ENCODE peak calls at places on chromosomes 2 and 18, in five cellular contexts. R is AG04449, M is H54, T is NCI-H2029 treated with DMSO at 0.1 percent for 48 hours, P is NCI-H446. C is an unnamed sample.

GRCh38 chr2:69979902-69980301 is 18.5 kb upstream of the ASPRV1 start:
- DNase-seq in P (no peak), M (no peak), R (no peak), T (no peak), C (no peak)

GRCh38 chr2:145524836-145525235 is 1004.9 kb upstream of the ZEB2 start:
- DNase-seq in P (no peak), M (no peak), R (no peak), T (no peak), C (no peak)

GRCh38 chr2:238701907-238702206 is 146.0 kb upstream of the TWIST2 start:
- DNase-seq in T (no peak), P (no peak), R (no peak), M (no peak), C (no peak)

GRCh38 chr2:230924470-230925341 is at the start of gene GPR55:
- DNase-seq in M (no peak), P (no peak), T (no peak), R (no peak), C (no peak)

GRCh38 chr18:50806208-50806616 is 13.6 kb downstream of the MRO start:
- DNase-seq in P (no peak), M (no peak), T (no peak), R (no peak), C (no peak)

GRCh38 chr2:6650311-6650710 is 215.4 kb downstream of the CMPK2 start:
- DNase-seq in M (no peak), P (no peak), T (no peak), R (no peak), C (no peak)

GRCh38 chr2:12202301-12202700 is 455.9 kb downstream of the LPIN1 start:
- DNase-seq in P (no peak), T (no peak), M (no peak), R (no peak), C (peak)

GRCh38 chr2:17539596-17539992 is 902 bp upstream of the VSNL1 start:
- DNase-seq in P (peak), M (no peak), T (no peak), R (no peak), C (no peak)

GRCh38 chr18:79515331-79515730 is 119.6 kb downstream of the NFATC1 start:
- DNase-seq in T (no peak), P (no peak), M (no peak), R (no peak), C (no peak)

GRCh38 chr2:667332-668000 is 9.7 kb downstream of the TMEM18 start:
- DNase-seq in R (no peak), T (no peak), M (peak), P (no peak), C (peak)

GRCh38 chr2:236607471-236608307 is 38.1 kb downstream of the ACKR3 start:
- DNase-seq in T (no peak), R (no peak), M (no peak), P (no peak), C (peak)

GRCh38 chr2:73870084-73870483 is 22.7 kb upstream of the ACTG2 start:
- DNase-seq in P (peak), T (no peak), M (no peak), R (peak), C (peak)

GRCh38 chr2:99708231-99708630 is 218.4 kb upstream of the REV1 start:
- DNase-seq in T (no peak), M (no peak), R (no peak), P (no peak), C (no peak)

GRCh38 chr2:70993689-70993986 is 1.0 kb downstream of the TEX261 start:
- DNase-seq in M (no peak), P (no peak), T (no peak), R (no peak), C (no peak)

GRCh38 chr2:131151398-131151797 is 46.3 kb downstream of the PLEKHB2 start:
- DNase-seq in T (no peak), R (no peak), P (no peak), M (no peak), C (no peak)

C was measured in non-pigmented ciliary epithelial cell.